ENCODE peak calls at places on chromosomes 6 and 20, in four cellular contexts. H is stimulated activated CD4-positive, alpha-beta T cell treated with anti-CD3 and anti-CD28 coated beads, Interleukin-4, amount 100 ng/mL, for 1 hour; O is left cardiac atrium; D is HT1080. B is an unnamed sample.

GRCh38 chr6:116271309-116271708 is 8.4 kb downstream of the TSPYL1 start:
- DNase-seq in D (no peak), H (no peak), O (no peak), B (no peak)

GRCh38 chr6:29447670-29448069 is 8.6 kb downstream of the OR10C1 start:
- DNase-seq in O (no peak), D (peak), H (no peak), B (no peak)

GRCh38 chr6:12324096-12324495 is 33.9 kb downstream of the EDN1 start:
- DNase-seq in O (no peak), D (peak), H (no peak), B (no peak)

GRCh38 chr20:31968299-31969126 is 562 bp downstream of the XKR7 start:
- DNase-seq in H (peak), O (peak), D (peak), B (peak)

GRCh38 chr6:117483645-117484016 is 1.2 kb downstream of the DCBLD1 start:
- DNase-seq in O (no peak), H (no peak), D (no peak), B (no peak)

GRCh38 chr6:121435444-121436069 is at the start of gene GJA1:
- DNase-seq in D (no peak), O (peak), H (no peak), B (no peak)

GRCh38 chr20:1255675-1256074 is 10.4 kb upstream of the SNPH start:
- DNase-seq in O (no peak), H (no peak), D (no peak), B (no peak)

GRCh38 chr20:41138527-41139226 is 1.3 kb downstream of the PLCG1 start:
- DNase-seq in H (no peak), D (no peak), O (peak), B (peak)

GRCh38 chr6:87660226-87660886 is 41.7 kb downstream of the AKIRIN2 start:
- DNase-seq in D (peak), H (no peak), O (no peak), B (no peak)

GRCh38 chr6:115690854-115691253 is 369.8 kb downstream of the FRK start:
- DNase-seq in O (no peak), H (no peak), D (no peak), B (no peak)

GRCh38 chr20:45341939-45342862 is 6.0 kb downstream of the SDC4 start:
- DNase-seq in O (peak), D (no peak), H (no peak), B (no peak)

GRCh38 chr6:16338577-16339262 is 100.3 kb downstream of the GMPR start:
- DNase-seq in O (peak), D (peak), H (no peak), B (no peak)

GRCh38 chr6:142474446-142475289 is 172.9 kb downstream of the ADGRG6 start:
- DNase-seq in H (no peak), D (peak), O (no peak), B (no peak)

GRCh38 chr20:3032624-3033023 is 10.8 kb upstream of the GNRH2 start:
- DNase-seq in O (peak), D (no peak), H (no peak), B (no peak)

GRCh38 chr6:73523434-73524123 is 2.7 kb upstream of the EEF1A1 start:
- DNase-seq in O (peak), H (peak), D (no peak), B (peak)

GRCh38 chr6:339480-339879 is 47.2 kb downstream of the DUSP22 start:
- DNase-seq in H (no peak), O (no peak), D (no peak), B (no peak)

GRCh38 chr6:31557443-31558317 is 10.3 kb downstream of the NFKBIL1 start:
- DNase-seq in H (no peak), D (no peak), O (no peak), B (no peak)

GRCh38 chr6:16493112-16493511 is 254.7 kb downstream of the GMPR start:
- DNase-seq in D (no peak), O (no peak), H (no peak), B (no peak)

GRCh38 chr6:163726037-163726695 is 311.6 kb downstream of the QKI start:
- DNase-seq in H (no peak), O (no peak), D (no peak), B (no peak)

GRCh38 chr6:110422444-110422822 is 7.1 kb upstream of the DDO start:
- DNase-seq in O (no peak), H (no peak), D (no peak), B (no peak)

GRCh38 chr6:166904101-166904746 is 52.1 kb downstream of the RNASET2 start:
- DNase-seq in H (no peak), D (peak), O (no peak), B (no peak)

GRCh38 chr20:18545566-18545965 is 21.7 kb upstream of the SMIM26 start:
- DNase-seq in D (no peak), H (no peak), O (no peak), B (no peak)

GRCh38 chr6:9523462-9523861 is 891.4 kb downstream of the TFAP2A start:
- DNase-seq in H (no peak), O (no peak), D (peak), B (no peak)

GRCh38 chr6:133646021-133646682 is 242.8 kb upstream of the TCF21 start:
- DNase-seq in O (no peak), D (peak), H (no peak), B (no peak)

GRCh38 chr6:101818056-101818455 is 424.5 kb downstream of the GRIK2 start:
- DNase-seq in O (no peak), D (no peak), H (no peak), B (no peak)

GRCh38 chr20:17680836-17681740 is 954 bp downstream of the RRBP1 start:
- DNase-seq in D (peak), H (peak), O (peak), B (peak)

B was measured in stimulated activated naive CD4-positive, alpha-beta T cell treated with Interleukin-2 at 50 U/mL for 16 hours.